ENCODE peak calls at places on chromosomes 7 and 10, in nine cellular contexts. L, E, G, A, T, D, Y, V and I are unnamed samples.

GRCh38 chr10:36559412-36559811 is 566.0 kb upstream of the ANKRD30A start:
- DNase-seq in G (no peak), L (no peak), Y (no peak), V (no peak), A (no peak), T (no peak), E (no peak), D (no peak), I (no peak)

GRCh38 chr7:36260481-36260880 is 107.4 kb downstream of the EEPD1 start:
- DNase-seq in A (no peak), G (no peak), E (no peak), L (no peak), V (no peak), T (no peak), Y (no peak), D (no peak), I (no peak)

GRCh38 chr7:25881317-25881716 is 270.7 kb upstream of the NFE2L3 start:
- DNase-seq in V (no peak), Y (no peak), L (no peak), G (no peak), D (no peak), E (no peak), T (no peak), A (no peak), I (no peak)

GRCh38 chr10:70549962-70550845 is 52.3 kb downstream of the PRF1 start:
- DNase-seq in T (peak), D (no peak), G (peak), A (peak), E (peak), Y (peak), L (peak), V (peak), I (no peak)

GRCh38 chr7:1979591-1980560 is 252.9 kb downstream of the MAD1L1 start:
- DNase-seq in D (no peak), L (no peak), A (peak), E (no peak), T (peak), V (peak), G (no peak), Y (no peak), I (no peak)

GRCh38 chr7:90211391-90212148 is at the start of gene STEAP2:
- DNase-seq in D (peak), T (peak), Y (peak), A (peak), V (peak), L (peak), E (peak), G (peak), I (peak)

GRCh38 chr7:17965600-17965999 is 25.3 kb upstream of the SNX13 start:
- DNase-seq in A (no peak), D (no peak), G (no peak), T (no peak), E (peak), V (no peak), Y (peak), L (peak), I (no peak)

GRCh38 chr7:82745117-82745516 is 301.5 kb upstream of the CACNA2D1 start:
- DNase-seq in V (peak), T (peak), A (no peak), D (no peak), Y (no peak), L (no peak), E (no peak), G (no peak), I (no peak)

GRCh38 chr10:101140084-101140949 is 9.2 kb downstream of the TLX1 start:
- DNase-seq in L (no peak), G (no peak), E (no peak), V (peak), T (peak), D (no peak), A (no peak), Y (no peak), I (no peak)

GRCh38 chr10:71272122-71272771 is 46.8 kb upstream of the SLC29A3 start:
- DNase-seq in G (no peak), A (no peak), T (no peak), E (peak), Y (peak), D (no peak), V (peak), L (peak), I (no peak)

GRCh38 chr7:151454306-151454705 is 14.4 kb upstream of the CRYGN start:
- DNase-seq in V (peak), A (peak), L (no peak), Y (no peak), E (no peak), D (peak), T (no peak), G (no peak), I (peak)

GRCh38 chr7:132463922-132464321 is 112.3 kb downstream of the PLXNA4 start:
- DNase-seq in A (no peak), Y (no peak), D (no peak), L (no peak), E (no peak), V (no peak), T (no peak), G (no peak), I (no peak)

GRCh38 chr10:69973678-69974077 is 79.0 kb upstream of the MACROH2A2 start:
- DNase-seq in V (no peak), L (no peak), D (no peak), A (no peak), Y (no peak), E (no peak), G (no peak), T (no peak), I (no peak)

GRCh38 chr7:7433736-7434260 is 101.9 kb downstream of the COL28A1 start:
- DNase-seq in A (no peak), E (no peak), T (no peak), L (no peak), Y (no peak), D (no peak), V (no peak), G (no peak), I (no peak)

GRCh38 chr10:130301026-130301892 is 165.1 kb downstream of the GLRX3 start:
- DNase-seq in T (no peak), G (no peak), Y (no peak), L (peak), V (no peak), A (no peak), E (no peak), D (peak), I (no peak)

GRCh38 chr10:42952358-42952757 is 124.5 kb upstream of the RET start:
- DNase-seq in G (no peak), V (peak), Y (no peak), A (peak), L (no peak), E (peak), T (peak), D (no peak), I (no peak)

DNA sequence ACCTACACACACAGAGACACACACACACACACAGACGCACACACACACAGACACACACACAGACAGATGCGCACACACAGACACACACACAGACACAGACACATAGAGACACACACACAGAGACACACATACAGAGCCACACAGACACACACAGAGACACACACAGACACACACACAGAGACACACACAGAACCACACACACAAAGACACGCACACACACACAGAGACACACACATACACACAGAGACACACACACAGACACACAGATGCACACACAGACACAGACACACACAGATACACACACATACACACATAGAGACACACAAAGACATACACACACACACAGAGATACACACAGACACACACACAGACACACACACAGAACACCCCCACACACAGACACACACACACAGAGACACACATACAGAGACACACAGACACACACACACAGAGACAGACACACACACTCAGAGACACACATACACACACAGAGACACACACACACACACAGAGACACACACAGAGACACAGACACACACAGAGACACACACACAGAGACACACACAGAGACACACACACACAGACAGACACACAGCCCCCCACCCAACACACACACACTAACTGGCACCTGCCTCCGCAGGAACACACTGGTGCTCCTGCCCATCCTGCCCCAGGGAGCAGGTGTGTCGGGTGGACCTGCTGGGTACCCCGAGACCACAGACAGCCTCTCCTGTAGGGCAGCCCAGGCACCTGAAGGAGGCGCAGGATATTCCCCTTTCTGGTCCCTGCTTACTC is 5.5 kb upstream of the FZD9 start:
- DNase-seq in E (no peak), L (no peak), D (no peak), G (no peak), Y (no peak), A (no peak), V (peak), T (peak), I (no peak)
- TF ChIP-seq CTCF in E (no peak), L (no peak), D (no peak), G (no peak), Y (no peak), A (no peak), V (peak), T (peak), I (no peak)

GRCh38 chr10:18735711-18736110 is 76.5 kb downstream of the ARL5B start:
- DNase-seq in D (no peak), V (no peak), G (no peak), Y (no peak), T (no peak), L (no peak), A (no peak), E (no peak), I (no peak)

GRCh38 chr10:18738835-18739234 is 79.6 kb downstream of the ARL5B start:
- DNase-seq in Y (peak), D (no peak), T (no peak), L (no peak), A (no peak), G (no peak), V (no peak), E (no peak), I (no peak)

GRCh38 chr10:18737236-18737635 is 78.0 kb downstream of the ARL5B start:
- DNase-seq in V (no peak), D (no peak), L (no peak), Y (peak), G (no peak), E (no peak), A (no peak), T (no peak), I (no peak)

DNA sequence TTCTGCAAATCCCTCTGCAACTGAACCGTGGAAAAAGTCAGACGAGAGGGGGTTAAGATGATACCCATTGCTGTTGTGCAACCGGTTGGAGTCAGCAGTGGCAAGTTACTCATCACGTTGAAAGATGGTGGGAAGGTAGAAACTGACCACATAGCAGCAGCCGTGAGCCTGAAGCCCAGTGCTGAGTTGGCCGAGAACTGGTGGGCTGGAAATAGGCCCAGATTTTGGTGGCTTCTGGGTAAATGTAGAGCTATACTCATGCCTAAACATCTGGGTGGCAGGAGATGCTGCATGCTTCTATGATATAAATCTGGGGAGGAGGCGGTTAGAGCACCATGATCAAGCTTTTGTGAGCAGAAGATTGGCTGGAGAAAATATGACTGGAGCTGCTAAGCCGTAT is 78.6 kb downstream of the ARL5B start:
- DNase-seq in A (no peak), L (no peak), V (no peak), E (no peak), T (no peak), D (peak), Y (peak), G (no peak), I (no peak)
- H3K4me3 ChIP-seq in A (no peak), L (no peak), V (no peak), E (no peak), T (no peak), D (no peak), Y (no peak), G (no peak), I (no peak)

GRCh38 chr7:40463449-40463848 is 328.6 kb downstream of the SUGCT start:
- DNase-seq in A (no peak), D (no peak), L (no peak), E (no peak), V (no peak), Y (no peak), T (no peak), G (no peak), I (no peak)

GRCh38 chr7:40455485-40455884 is 320.7 kb downstream of the SUGCT start:
- DNase-seq in A (no peak), T (no peak), G (no peak), Y (peak), D (no peak), L (peak), E (no peak), V (no peak), I (no peak)

DNA sequence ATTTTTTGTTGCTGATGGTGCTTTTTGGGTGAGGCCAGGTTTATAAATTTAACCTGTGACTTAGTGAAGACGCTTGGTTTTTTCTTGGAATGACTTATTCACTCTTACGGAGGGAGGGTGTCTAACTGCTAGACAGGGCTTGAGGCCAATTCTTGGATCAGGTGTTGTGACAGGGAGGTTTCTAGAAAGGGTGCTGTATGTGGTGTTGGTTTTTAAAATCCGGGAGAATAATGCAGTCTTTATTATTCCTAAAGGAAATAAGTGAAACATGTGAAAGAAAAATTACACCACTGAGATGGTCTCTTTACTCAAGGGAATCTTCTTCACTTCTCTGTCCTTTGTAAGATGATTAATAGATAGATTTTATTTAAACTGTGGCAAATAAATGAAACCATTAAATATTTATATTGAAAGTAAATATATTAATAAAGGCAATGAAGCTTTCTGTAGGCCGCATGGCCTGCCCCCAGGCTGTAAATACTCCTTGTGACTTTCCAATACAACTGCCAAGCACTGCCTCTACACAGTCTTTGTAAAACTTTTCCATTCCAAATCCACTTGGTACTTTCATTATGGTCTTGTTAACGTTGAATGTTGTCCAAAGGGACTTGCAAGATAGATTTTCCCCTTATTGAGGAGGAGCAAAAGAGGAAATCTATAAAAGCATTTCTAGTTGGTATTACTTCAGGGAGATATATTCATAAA is 323.1 kb downstream of the SUGCT start:
- DNase-seq in D (no peak), T (no peak), Y (no peak), V (no peak), E (no peak), G (no peak), L (no peak), A (no peak), I (no peak)
- TF ChIP-seq CTCF in D (no peak), T (no peak), Y (no peak), V (no peak), E (no peak), G (no peak), L (no peak), A (no peak), I (no peak)

GRCh38 chr7:4744391-4745264 is 30.8 kb upstream of the AP5Z1 start:
- DNase-seq in G (peak), L (peak), A (peak), Y (peak), V (peak), E (peak), T (peak), D (peak), I (peak)
- H3K4me3 ChIP-seq in G (peak), L (peak), A (no peak), Y (no peak), V (peak), E (no peak), T (peak), D (no peak), I (peak)

DNA sequence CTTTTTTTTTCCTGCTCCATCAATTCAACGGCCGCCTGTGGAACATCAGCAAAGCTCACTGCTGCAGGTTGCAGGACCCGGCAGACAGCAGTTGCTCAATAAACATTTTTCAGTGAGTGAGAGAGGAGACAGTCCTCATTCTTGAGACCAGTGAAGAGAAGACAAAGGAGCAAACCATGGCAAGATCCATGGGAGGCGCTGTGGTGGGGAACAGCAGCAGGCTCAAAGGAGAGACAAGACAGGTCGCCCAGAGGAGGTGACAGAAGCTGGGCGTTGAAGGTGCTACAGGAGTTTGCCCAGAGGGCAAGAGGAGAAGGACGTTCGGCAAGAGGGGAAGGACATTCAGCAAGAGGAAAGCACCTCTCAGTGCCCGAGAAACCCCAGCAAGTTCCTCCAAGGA is 74.5 kb upstream of the FGFR2 start:
- DNase-seq in A (no peak), Y (no peak), V (peak), T (no peak), L (no peak), D (no peak), E (no peak), G (no peak), I (no peak)
- TF ChIP-seq CTCF in A (no peak), Y (no peak), V (peak), T (peak), L (no peak), D (no peak), E (no peak), G (no peak), I (no peak)

DNA sequence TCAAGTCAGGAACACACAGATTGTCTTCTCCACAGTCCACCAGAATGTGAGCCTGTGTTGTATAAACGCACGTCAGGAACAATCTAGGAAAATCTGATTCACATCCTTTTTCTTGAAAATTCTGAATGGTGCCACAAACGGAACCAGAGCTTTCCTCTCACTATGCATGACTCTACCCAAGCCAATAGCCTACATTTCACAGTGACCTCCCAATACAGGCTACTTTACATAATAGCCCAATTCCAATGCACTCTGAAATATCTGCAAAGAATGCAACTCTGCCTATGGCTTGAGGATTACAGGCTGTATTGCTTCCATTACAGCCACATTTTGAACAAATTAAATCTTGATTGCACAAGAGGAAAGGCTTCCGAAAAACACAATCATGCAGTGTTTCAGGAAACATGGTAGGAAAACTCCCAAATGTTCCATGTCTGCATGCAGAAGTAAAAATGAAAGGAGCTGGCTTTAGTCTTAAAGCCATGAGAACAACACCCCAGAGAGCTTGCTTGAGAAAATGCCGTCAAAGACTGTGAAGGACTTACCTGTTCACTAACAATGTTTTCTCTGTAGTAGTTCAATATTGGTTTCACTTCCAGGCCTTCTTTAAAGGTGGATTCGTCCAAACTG is 113.9 kb downstream of the ITGA8 start:
- DNase-seq in V (no peak), L (no peak), G (no peak), E (no peak), A (no peak), T (no peak), D (no peak), Y (no peak), I (no peak)
- H3K4me3 ChIP-seq in V (no peak), L (no peak), G (no peak), E (no peak), A (no peak), T (no peak), D (no peak), Y (no peak), I (no peak)

GRCh38 chr7:154672659-154673415 is 330.1 kb downstream of the PAXIP1 start:
- DNase-seq in Y (peak), G (no peak), T (no peak), V (no peak), D (no peak), L (no peak), A (no peak), E (no peak), I (no peak)

GRCh38 chr7:154674191-154674590 is 328.7 kb downstream of the PAXIP1 start:
- DNase-seq in T (no peak), A (no peak), D (no peak), G (no peak), L (no peak), E (no peak), Y (no peak), V (no peak), I (no peak)

GRCh38 chr7:154677454-154677853 is 325.5 kb downstream of the PAXIP1 start:
- DNase-seq in Y (no peak), A (no peak), T (no peak), L (no peak), D (no peak), G (no peak), V (no peak), E (no peak), I (no peak)

GRCh38 chr7:154676422-154677073 is 326.4 kb downstream of the PAXIP1 start:
- DNase-seq in Y (no peak), A (no peak), L (no peak), E (no peak), T (no peak), G (no peak), D (no peak), V (no peak), I (no peak)

DNA sequence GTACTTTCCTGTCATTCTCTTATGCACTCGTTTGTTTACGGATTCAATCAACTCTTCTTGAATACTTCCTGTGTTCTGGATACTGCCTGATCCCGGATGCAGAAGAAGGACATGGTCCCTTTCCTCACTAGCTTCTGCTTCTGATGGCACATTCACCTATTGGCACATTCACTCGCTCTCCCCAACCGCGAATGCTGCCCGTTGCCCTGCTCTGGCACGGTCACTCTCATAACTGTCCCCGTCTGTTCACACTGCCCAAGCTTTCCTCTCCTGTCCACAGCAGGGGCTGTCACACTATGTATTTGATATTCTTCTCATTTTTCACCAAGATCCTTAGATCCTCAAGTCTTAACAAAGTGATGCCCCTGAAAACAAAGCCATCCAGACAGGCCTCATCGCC is 327.4 kb downstream of the PAXIP1 start:
- DNase-seq in E (no peak), D (no peak), G (no peak), Y (no peak), A (no peak), L (no peak), V (no peak), T (no peak), I (no peak)
- TF ChIP-seq CTCF in E (no peak), D (no peak), G (no peak), Y (no peak), A (no peak), L (no peak), V (no peak), T (no peak), I (no peak)

GRCh38 chr10:21499910-21500577 is 25.4 kb downstream of the SKIDA1 start:
- DNase-seq in E (no peak), Y (no peak), A (no peak), V (no peak), G (peak), D (no peak), T (no peak), L (no peak), I (no peak)
- H3K4me3 ChIP-seq in E (no peak), Y (no peak), A (no peak), V (peak), G (no peak), D (no peak), T (peak), L (no peak), I (no peak)

GRCh38 chr10:17412323-17412722 is 42.1 kb downstream of the ST8SIA6 start:
- DNase-seq in L (no peak), A (no peak), D (no peak), Y (no peak), G (no peak), E (no peak), T (peak), V (peak), I (no peak)
- TF ChIP-seq CTCF in L (no peak), A (peak), D (no peak), Y (no peak), G (no peak), E (no peak), T (peak), V (peak), I (no peak)